ENCODE peak calls at places on chromosomes 3 and 15, in eight cellular contexts. Q is neural progenitor cell, X is fibroblast of lung, A is GM23248, C is K562, P is HCT116, H is A549, Y is HepG2. J is an unnamed sample.

GRCh38 chr15:52005748-52006701 is 13.0 kb upstream of the MAPK6 start:
- DNase-seq in C (peak), P (no peak), A (peak), Y (peak), Q (no peak), H (no peak), X (peak), J (no peak)

GRCh38 chr3:17645074-17645698 is 97.2 kb downstream of the TBC1D5 start:
- DNase-seq in C (peak), P (peak), Q (peak), H (peak), X (peak), A (peak), Y (peak), J (peak)

GRCh38 chr3:141498592-141499223 is 11.9 kb downstream of the RASA2 start:
- DNase-seq in P (no peak), H (no peak), A (no peak), C (no peak), X (no peak), Y (no peak), Q (no peak), J (no peak)

GRCh38 chr3:126259411-126260391 is 79.3 kb upstream of the ALDH1L1 start:
- DNase-seq in P (no peak), Y (peak), A (peak), X (no peak), H (no peak), C (peak), Q (peak), J (peak)

GRCh38 chr3:52682016-52682415 is 3.7 kb downstream of the PBRM1 start:
- DNase-seq in X (peak), Y (peak), A (peak), Q (peak), P (peak), H (no peak), C (peak), J (peak)

GRCh38 chr15:62343397-62343796 is 178.3 kb upstream of the C2CD4B start:
- DNase-seq in X (no peak), A (no peak), P (no peak), H (no peak), Y (no peak), Q (no peak), C (no peak), J (no peak)

GRCh38 chr15:55318588-55319494 is at the start of the genes PIGB and PIGBOS1:
- DNase-seq in Q (peak), Y (peak), P (peak), H (peak), C (peak), A (peak), X (peak), J (peak)

GRCh38 chr15:78242128-78242527 is 7.8 kb upstream of the ACSBG1 start:
- DNase-seq in A (peak), Y (peak), P (no peak), Q (peak), X (no peak), H (peak), C (peak), J (peak)

GRCh38 chr3:146164071-146164470 is 3.1 kb upstream of the PLOD2 start:
- DNase-seq in Y (no peak), X (peak), C (no peak), A (peak), H (no peak), P (no peak), Q (no peak), J (no peak)

GRCh38 chr3:56754753-56755365 is 46.9 kb downstream of the ARHGEF3 start:
- DNase-seq in Y (no peak), C (no peak), X (no peak), Q (no peak), A (no peak), H (no peak), P (no peak), J (no peak)

GRCh38 chr15:93173369-93173768 is 84.4 kb upstream of the RGMA start:
- DNase-seq in H (no peak), Q (no peak), C (no peak), A (peak), Y (no peak), P (no peak), X (peak), J (no peak)

GRCh38 chr3:11603628-11604027 is 40.1 kb downstream of the VGLL4 start:
- DNase-seq in P (no peak), H (no peak), Q (no peak), C (no peak), A (peak), X (peak), Y (no peak), J (peak)

GRCh38 chr15:95287774-95288173 is 1042.7 kb upstream of the NR2F2 start:
- DNase-seq in X (peak), C (no peak), Q (peak), A (no peak), Y (no peak), P (no peak), H (no peak), J (no peak)

GRCh38 chr15:67511606-67512005 is 9.3 kb upstream of the C15orf61 start:
- DNase-seq in Y (no peak), Q (no peak), C (no peak), X (peak), A (peak), P (no peak), H (no peak), J (no peak)

GRCh38 chr3:15223684-15224575 is 17.9 kb downstream of the CAPN7 start:
- DNase-seq in Q (no peak), H (no peak), P (no peak), Y (peak), C (no peak), X (no peak), A (no peak), J (peak)

GRCh38 chr15:68487087-68487843 is 55.3 kb upstream of the ITGA11 start:
- DNase-seq in P (no peak), X (peak), Q (no peak), H (no peak), Y (no peak), A (peak), C (no peak), J (no peak)

GRCh38 chr3:168952551-168952950 is 711.0 kb downstream of the MECOM start:
- DNase-seq in C (no peak), Y (peak), H (no peak), Q (no peak), P (peak), X (peak), A (peak), J (no peak)

GRCh38 chr3:181838940-181839914 is 127.5 kb downstream of the SOX2 start:
- DNase-seq in H (no peak), Q (no peak), X (peak), P (no peak), C (no peak), Y (no peak), A (no peak), J (no peak)

GRCh38 chr3:123068227-123069020 is 1.6 kb downstream of the PDIA5 start:
- DNase-seq in C (no peak), X (no peak), Q (no peak), H (peak), A (peak), Y (peak), P (peak), J (peak)
- H3K4me3 ChIP-seq in C (peak), X (peak), Q (peak), H (peak), A (peak), Y (peak), P (peak), J (peak)

GRCh38 chr3:67018789-67019525 is 20.9 kb downstream of the KBTBD8 start:
- DNase-seq in C (no peak), P (no peak), Y (no peak), X (no peak), A (no peak), Q (no peak), H (no peak), J (no peak)
- H3K4me2 ChIP-seq in C (peak), P (no peak), Y (peak), X (no peak), A (no peak), Q (no peak), H (peak), J (no peak)

DNA sequence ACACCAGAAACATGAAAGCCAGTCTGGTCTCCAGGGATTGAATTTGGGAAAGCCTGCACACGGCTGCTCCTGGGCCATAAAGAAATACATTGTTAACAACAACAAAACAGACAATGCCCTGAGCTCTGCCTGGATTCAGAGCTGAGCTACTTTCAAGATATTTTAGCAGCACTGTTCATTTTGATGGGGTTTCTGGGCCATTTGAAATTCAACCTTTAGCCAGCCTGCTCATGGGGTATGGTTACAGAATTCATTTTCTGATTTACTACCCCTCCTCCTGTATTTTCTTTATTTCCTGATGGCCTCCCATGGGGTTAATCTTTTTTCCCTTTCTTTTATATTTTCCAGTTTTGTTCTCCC is 19.4 kb downstream of the NR2F2 start:
- DNase-seq in Y (no peak), X (peak), A (no peak), P (no peak), Q (peak), C (no peak), H (no peak), J (no peak)
- H3K4me3 ChIP-seq in Y (no peak), X (no peak), A (no peak), P (no peak), Q (peak), C (no peak), H (no peak), J (no peak)

GRCh38 chr15:89494941-89495637 is 1.3 kb downstream of the RHCG start:
- DNase-seq in H (peak), Q (peak), C (peak), X (no peak), Y (no peak), P (no peak), A (peak), J (no peak)
- H3K4me2 ChIP-seq in H (peak), Q (no peak), C (no peak), X (no peak), Y (no peak), P (no peak), A (no peak), J (no peak)

GRCh38 chr3:425094-425493 is 228.5 kb downstream of the CHL1 start:
- DNase-seq in Q (no peak), C (no peak), P (no peak), X (no peak), A (no peak), H (no peak), Y (no peak), J (no peak)

GRCh38 chr3:426056-426455 is 229.5 kb downstream of the CHL1 start:
- DNase-seq in Q (no peak), Y (no peak), A (no peak), X (no peak), C (no peak), P (no peak), H (peak), J (peak)

DNA sequence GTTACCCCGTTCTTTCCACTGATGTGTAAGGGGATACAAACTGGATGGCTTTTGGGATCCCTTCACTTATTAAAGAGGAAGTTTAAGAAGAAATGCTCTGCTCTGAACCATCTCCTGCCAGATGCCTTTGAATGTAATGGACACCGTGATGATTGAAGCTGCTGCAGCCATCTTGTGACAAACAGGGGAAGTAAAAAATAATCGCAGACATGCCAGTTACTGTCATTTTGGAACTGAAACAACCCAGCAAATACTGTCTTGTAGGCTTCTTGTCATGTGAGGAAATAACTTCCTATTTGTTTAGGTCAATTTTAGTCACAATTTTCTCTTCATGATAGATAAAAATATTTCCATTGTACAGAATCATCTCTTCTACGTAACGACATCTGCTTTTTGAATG is 224.0 kb downstream of the CHL1 start:
- DNase-seq in Y (no peak), X (no peak), P (no peak), C (no peak), A (no peak), Q (no peak), H (no peak), J (no peak)
- H3K4me3 ChIP-seq in Y (no peak), X (no peak), P (no peak), C (no peak), A (no peak), Q (no peak), H (no peak), J (no peak)